ENCODE peak calls at places on chromosomes 13 and 19, in eight cellular contexts. S is transverse colon; U is CD8-positive, alpha-beta T cell; V is psoas muscle; G is tibial nerve; O is neural progenitor cell; P is body of pancreas; L is foreskin keratinocyte. B is an unnamed sample.

GRCh38 chr19:38024991-38025716 is 118.1 kb downstream of the SIPA1L3 start:
- DNase-seq in L (no peak), U (no peak), O (no peak), G (no peak), P (no peak), S (no peak), V (no peak), B (no peak)

GRCh38 chr19:7595466-7596133 is at the start of gene CAMSAP3:
- DNase-seq in U (peak), S (peak), P (peak), V (no peak), G (no peak), L (no peak), O (peak), B (no peak)

GRCh38 chr19:57648336-57649003 is 15.5 kb downstream of the ZNF211 start:
- DNase-seq in G (no peak), S (no peak), P (peak), O (no peak), V (no peak), L (no peak), U (no peak), B (no peak)

GRCh38 chr19:1469936-1470863 is 8.8 kb downstream of the C19orf25 start:
- DNase-seq in V (peak), P (peak), U (peak), L (peak), S (peak), G (no peak), O (peak), B (peak)

GRCh38 chr13:80881495-80882482 is 540.9 kb upstream of the SPRY2 start:
- DNase-seq in G (no peak), P (no peak), U (no peak), O (no peak), S (no peak), L (peak), V (no peak), B (peak)

GRCh38 chr13:73702419-73703071 is 431.7 kb downstream of the KLF12 start:
- DNase-seq in G (no peak), V (no peak), L (peak), P (no peak), U (no peak), S (no peak), O (no peak), B (peak)

GRCh38 chr19:33950141-33950805 is 153.6 kb downstream of the KCTD15 start:
- DNase-seq in G (no peak), U (peak), O (peak), S (no peak), P (no peak), L (no peak), V (no peak), B (no peak)

GRCh38 chr13:113616991-113617749 is 32.6 kb downstream of the TFDP1 start:
- DNase-seq in G (no peak), V (no peak), U (no peak), L (no peak), S (no peak), P (peak), O (peak), B (no peak)

GRCh38 chr19:10001899-10002298 is 8.4 kb downstream of the COL5A3 start:
- DNase-seq in G (no peak), V (peak), S (peak), P (peak), O (peak), L (no peak), U (no peak), B (no peak)

GRCh38 chr19:12766051-12766521 is 9.3 kb downstream of the HOOK2 start:
- DNase-seq in O (peak), S (peak), V (peak), G (peak), P (peak), U (peak), L (peak), B (no peak)

GRCh38 chr19:14250870-14251269 is 44.9 kb upstream of the ADGRL1 start:
- DNase-seq in U (no peak), V (no peak), P (no peak), S (no peak), G (no peak), O (no peak), L (no peak), B (no peak)

GRCh38 chr13:59690857-59691500 is 472.7 kb downstream of the DIAPH3 start:
- DNase-seq in S (no peak), P (no peak), O (no peak), U (no peak), V (no peak), G (no peak), L (no peak), B (no peak)

GRCh38 chr19:16141043-16141442 is 2.4 kb upstream of the HSH2D start:
- DNase-seq in G (no peak), P (no peak), O (no peak), L (no peak), S (peak), V (no peak), U (no peak), B (no peak)

GRCh38 chr19:56087647-56088346 is 33.3 kb downstream of the ZNF787 start:
- DNase-seq in G (no peak), U (no peak), P (no peak), L (no peak), O (no peak), V (no peak), S (no peak), B (no peak)

GRCh38 chr13:99357920-99358319 is 50.7 kb upstream of the GPR183 start:
- DNase-seq in S (no peak), V (no peak), L (no peak), O (no peak), G (no peak), P (no peak), U (no peak), B (no peak)

GRCh38 chr19:38793186-38793585 is 4.2 kb downstream of the LGALS7B start:
- DNase-seq in O (no peak), U (no peak), V (no peak), G (no peak), L (peak), S (no peak), P (no peak), B (peak)

GRCh38 chr19:13834308-13834790 is 39.1 kb downstream of the ZSWIM4 start:
- DNase-seq in O (no peak), P (no peak), G (no peak), S (no peak), U (no peak), L (peak), V (no peak), B (peak)

GRCh38 chr13:106587787-106588186 is 19.9 kb upstream of the ARGLU1 start:
- DNase-seq in U (no peak), V (no peak), O (no peak), G (no peak), S (no peak), P (no peak), L (no peak), B (no peak)

GRCh38 chr13:100523437-100523836 is 65.2 kb downstream of the GGACT start:
- DNase-seq in V (no peak), G (no peak), P (no peak), L (no peak), U (peak), S (no peak), O (no peak), B (no peak)

GRCh38 chr13:98509271-98510155 is 67.4 kb downstream of the STK24 start:
- DNase-seq in U (peak), L (peak), P (no peak), G (no peak), V (no peak), S (peak), O (no peak), B (peak)

GRCh38 chr13:23321534-23322241 is 111.8 kb downstream of the SACS start:
- DNase-seq in P (no peak), O (no peak), S (peak), U (no peak), G (no peak), L (peak), V (peak), B (peak)

GRCh38 chr19:56637976-56638555 is 4.9 kb upstream of the SMIM17 start:
- DNase-seq in L (peak), O (peak), G (no peak), S (no peak), U (no peak), P (peak), V (no peak), B (peak)

GRCh38 chr19:43560687-43561086 is 14.6 kb downstream of the XRCC1 start:
- DNase-seq in P (no peak), U (no peak), V (no peak), L (no peak), G (no peak), O (no peak), S (no peak), B (no peak)

GRCh38 chr13:100382787-100383186 is 205.8 kb downstream of the GGACT start:
- DNase-seq in V (no peak), P (no peak), O (no peak), L (peak), G (no peak), S (no peak), U (no peak), B (no peak)

GRCh38 chr19:46610851-46611770 is 10.0 kb downstream of the CALM3 start:
- DNase-seq in S (peak), O (no peak), V (peak), P (peak), L (no peak), G (peak), U (no peak), B (no peak)

GRCh38 chr13:105363747-105364177 is 1171.7 kb downstream of the EFNB2 start:
- DNase-seq in O (peak), S (no peak), G (no peak), L (no peak), U (no peak), V (no peak), P (no peak), B (no peak)

GRCh38 chr13:21043898-21044297 is 17.5 kb downstream of the LATS2 start:
- DNase-seq in S (no peak), P (no peak), O (no peak), G (no peak), L (no peak), U (no peak), V (no peak), B (no peak)

GRCh38 chr19:40695881-40696280 is 5.4 kb upstream of the NUMBL start:
- DNase-seq in U (no peak), P (no peak), V (no peak), L (no peak), S (no peak), O (no peak), G (no peak), B (no peak)

GRCh38 chr13:40974460-40975407 is 44.4 kb downstream of the ELF1 start:
- DNase-seq in G (no peak), O (peak), V (no peak), S (peak), U (no peak), P (peak), L (peak), B (no peak)

GRCh38 chr19:5172859-5173577 is 167.6 kb downstream of the PTPRS start:
- DNase-seq in P (no peak), V (no peak), O (no peak), L (peak), U (no peak), G (no peak), S (no peak), B (peak)

GRCh38 chr13:39910833-39911232 is 255.4 kb downstream of the COG6 start:
- DNase-seq in O (no peak), S (no peak), G (no peak), U (no peak), L (no peak), V (no peak), P (no peak), B (no peak)

GRCh38 chr19:35673121-35673804 is 6.9 kb downstream of the UPK1A start:
- DNase-seq in V (no peak), U (peak), G (no peak), L (peak), P (peak), S (peak), O (peak), B (peak)

GRCh38 chr19:6239401-6239844 is 40.4 kb downstream of the MLLT1 start:
- DNase-seq in V (peak), O (no peak), G (no peak), L (peak), S (no peak), U (no peak), P (peak), B (peak)

GRCh38 chr13:62209539-62209938 is 793.9 kb upstream of the PCDH20 start:
- DNase-seq in L (peak), U (no peak), G (no peak), V (no peak), P (no peak), O (no peak), S (peak), B (no peak)

GRCh38 chr13:90420683-90421082 is 926.8 kb upstream of the MIR17HG start:
- DNase-seq in U (no peak), O (no peak), S (no peak), V (no peak), L (no peak), G (no peak), P (no peak), B (no peak)

GRCh38 chr13:27354379-27354778 is 70.0 kb upstream of the GTF3A start:
- DNase-seq in G (no peak), S (no peak), L (no peak), V (no peak), P (no peak), U (no peak), O (no peak), B (no peak)

GRCh38 chr19:42232435-42232834 is 10.0 kb downstream of the GSK3A start:
- DNase-seq in P (no peak), G (no peak), U (no peak), O (no peak), S (no peak), V (no peak), L (no peak), B (no peak)

GRCh38 chr19:42229855-42230331 is 9.8 kb downstream of the ZNF526 start:
- DNase-seq in S (no peak), V (no peak), U (no peak), P (no peak), G (no peak), O (no peak), L (no peak), B (no peak)

GRCh38 chr19:42226886-42227285 is 6.8 kb downstream of the ZNF526 start:
- DNase-seq in V (no peak), O (no peak), U (no peak), P (no peak), S (no peak), G (no peak), L (peak), B (no peak)

GRCh38 chr19:42228640-42229039 is 8.5 kb downstream of the ZNF526 start:
- DNase-seq in U (no peak), S (no peak), L (no peak), O (no peak), V (no peak), G (no peak), P (no peak), B (no peak)

GRCh38 chr19:42229263-42229854 is 9.2 kb downstream of the ZNF526 start:
- DNase-seq in U (no peak), G (no peak), S (no peak), V (no peak), L (no peak), O (no peak), P (no peak), B (no peak)
- TF ChIP-seq CTCF in U (no peak), G (no peak), S (no peak), V (no peak), L (no peak), O (no peak), P (no peak), B (no peak)

DNA sequence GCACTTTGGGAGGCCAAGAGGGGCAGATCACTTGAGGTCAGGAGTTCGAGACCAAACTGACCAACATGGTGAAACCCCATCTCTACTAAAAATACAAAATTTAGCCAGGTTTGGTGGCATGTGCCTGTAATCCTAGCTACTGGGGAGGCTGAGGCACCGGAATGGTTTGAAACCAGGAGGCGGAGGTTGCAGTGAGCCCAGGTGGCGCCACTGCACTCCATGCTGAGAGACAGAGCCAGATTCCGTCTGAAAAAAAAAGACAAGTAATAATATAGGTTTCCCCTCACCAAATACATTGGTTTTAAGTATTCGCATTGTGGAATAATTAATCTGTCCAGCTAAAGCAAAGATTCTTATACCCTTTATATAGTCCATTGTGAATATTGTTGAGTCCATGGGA is 1544.6 kb downstream of the OLFM4 start:
- DNase-seq in L (no peak), V (no peak), O (no peak), S (no peak), U (no peak), P (no peak), G (no peak), B (no peak)
- H3K27ac ChIP-seq in L (no peak), V (no peak), O (no peak), S (no peak), U (no peak), P (no peak), G (no peak), B (no peak)

DNA sequence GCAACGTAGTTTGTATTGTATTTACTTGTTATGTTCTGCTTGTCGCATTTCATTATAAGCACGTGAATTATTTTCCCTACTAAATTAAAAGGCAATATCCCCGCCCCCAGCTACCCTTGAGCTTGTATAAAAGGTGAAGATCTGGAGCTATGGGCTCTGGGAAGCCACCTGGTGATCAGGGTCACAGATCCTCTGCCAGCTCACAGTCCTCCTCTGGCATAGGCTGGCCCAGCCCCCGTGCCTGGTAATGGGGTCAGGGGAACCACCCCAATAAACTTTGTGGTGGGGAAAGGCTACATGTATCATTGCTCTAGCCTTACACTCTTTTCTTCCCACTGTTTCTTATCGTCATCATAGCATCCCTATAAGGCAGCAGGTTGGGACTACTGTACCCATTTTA is 190.2 kb upstream of the TSHZ3 start:
- DNase-seq in S (no peak), G (no peak), V (no peak), P (no peak), U (no peak), L (no peak), O (no peak), B (no peak)
- TF ChIP-seq CTCF in S (no peak), G (no peak), V (no peak), P (no peak), U (no peak), L (no peak), O (no peak), B (no peak)

DNA sequence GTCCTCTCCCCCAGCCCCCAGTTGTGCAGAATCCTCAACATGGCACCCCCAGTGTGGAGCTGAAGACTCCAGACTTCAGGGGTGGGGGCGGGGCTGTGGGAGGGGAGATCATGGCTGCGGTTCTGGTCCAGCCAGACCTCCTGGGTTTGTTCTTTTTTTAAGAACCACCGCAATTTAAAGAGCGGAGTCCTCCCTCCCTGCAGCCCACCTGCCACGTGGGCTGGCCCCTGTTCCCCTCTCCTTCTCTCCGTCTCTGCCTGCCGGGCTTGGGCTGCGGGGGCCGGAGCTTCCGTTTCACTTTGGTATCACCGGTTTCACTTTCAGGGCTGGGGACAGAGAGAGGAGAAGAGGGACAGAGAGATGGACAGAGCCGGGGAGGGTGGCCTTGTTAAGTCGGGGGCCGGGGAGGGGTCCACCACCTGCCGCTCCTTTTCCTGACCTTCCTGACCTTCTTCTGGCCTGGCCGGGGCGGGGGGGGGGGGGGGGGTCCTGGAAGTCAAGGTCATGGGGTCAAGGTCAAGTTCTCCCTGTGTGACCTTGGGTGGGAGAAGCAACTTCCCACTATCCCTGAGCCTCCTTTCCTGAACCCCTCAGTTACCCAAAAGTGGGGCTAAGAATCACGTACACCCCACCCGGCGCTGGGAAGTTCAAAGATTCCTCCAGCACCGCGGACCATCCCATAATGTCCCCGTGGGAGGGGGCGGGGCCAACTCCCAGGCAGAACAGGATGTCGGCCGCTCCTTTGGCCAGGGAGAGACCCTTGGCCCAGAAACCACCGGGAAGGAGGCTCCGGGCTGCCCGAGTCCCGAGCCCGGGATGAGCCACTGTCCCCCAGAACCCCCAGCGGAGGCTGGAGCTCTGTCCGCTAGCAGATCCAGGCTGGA is 11.3 kb upstream of the ZBTB7A start:
- DNase-seq in P (peak), V (peak), U (peak), G (peak), S (peak), L (no peak), O (no peak), B (no peak)
- H3K27ac ChIP-seq in P (no peak), V (peak), U (peak), G (peak), S (peak), L (no peak), O (no peak), B (peak)

GRCh38 chr13:47794963-47795362 is 206.1 kb downstream of the SUCLA2 start:
- DNase-seq in V (no peak), L (no peak), S (no peak), G (no peak), O (no peak), P (no peak), U (no peak), B (peak)
- TF ChIP-seq CTCF in V (no peak), L (peak), S (peak), G (peak), O (peak), P (no peak), U (peak), B (peak)

GRCh38 chr13:67554296-67554695 is 324.2 kb upstream of the PCDH9 start:
- DNase-seq in P (no peak), V (no peak), S (no peak), L (no peak), G (no peak), U (no peak), O (no peak), B (no peak)

GRCh38 chr13:67554746-67555452 is 324.8 kb upstream of the PCDH9 start:
- DNase-seq in S (no peak), U (no peak), O (no peak), G (no peak), L (no peak), V (no peak), P (no peak), B (no peak)

GRCh38 chr13:67549331-67549730 is 319.2 kb upstream of the PCDH9 start:
- DNase-seq in L (peak), U (no peak), P (no peak), V (no peak), O (no peak), S (no peak), G (no peak), B (no peak)
- H3K27ac ChIP-seq in L (no peak), U (no peak), P (no peak), V (no peak), O (no peak), S (no peak), G (no peak), B (no peak)